ENCODE peak calls at places on chromosome 9, in five cellular contexts. One of them, this sample, is unnamed.

GRCh38 chr9:37309136-37309535 is 113.4 kb upstream of the GRHPR start:
- DNase-seq in EH: peak
- DNase-seq in activated T-cell treated with anti-CD3 and anti-CD28 coated beads for 1 hour: no peak
- DNase-seq in GM19239: no peak
- DNase-seq in endothelial cell: no peak
- DNase-seq in this sample: no peak

GRCh38 chr9:126638571-126639132 is 24.9 kb downstream of the LMX1B start:
- DNase-seq in EH: no peak
- DNase-seq in activated T-cell treated with anti-CD3 and anti-CD28 coated beads for 1 hour: no peak
- DNase-seq in GM19239: no peak
- DNase-seq in endothelial cell: no peak
- DNase-seq in this sample: no peak

GRCh38 chr9:121598167-121599000 is 53.0 kb upstream of the DAB2IP start:
- DNase-seq in EH: peak
- DNase-seq in activated T-cell treated with anti-CD3 and anti-CD28 coated beads for 1 hour: no peak
- DNase-seq in GM19239: no peak
- DNase-seq in endothelial cell: peak
- DNase-seq in this sample: peak

GRCh38 chr9:88952086-88952615 is 39.1 kb upstream of the S1PR3 start:
- DNase-seq in EH: no peak
- DNase-seq in activated T-cell treated with anti-CD3 and anti-CD28 coated beads for 1 hour: no peak
- DNase-seq in GM19239: no peak
- DNase-seq in endothelial cell: no peak
- DNase-seq in this sample: no peak

GRCh38 chr9:93003552-93004407 is 54.7 kb upstream of the SUSD3 start:
- DNase-seq in EH: peak
- DNase-seq in activated T-cell treated with anti-CD3 and anti-CD28 coated beads for 1 hour: peak
- DNase-seq in GM19239: peak
- DNase-seq in endothelial cell: peak
- DNase-seq in this sample: peak

GRCh38 chr9:87862536-87863268 is 20.0 kb upstream of the SPATA31E1 start:
- DNase-seq in EH: peak
- DNase-seq in activated T-cell treated with anti-CD3 and anti-CD28 coated beads for 1 hour: no peak
- DNase-seq in GM19239: no peak
- DNase-seq in endothelial cell: no peak
- DNase-seq in this sample: no peak

GRCh38 chr9:125732562-125732961 is 14.6 kb upstream of the PBX3 start:
- DNase-seq in EH: peak
- DNase-seq in activated T-cell treated with anti-CD3 and anti-CD28 coated beads for 1 hour: no peak
- DNase-seq in GM19239: no peak
- DNase-seq in endothelial cell: peak
- DNase-seq in this sample: no peak

GRCh38 chr9:121269030-121269887 is 1.3 kb downstream of the GSN start:
- DNase-seq in EH: peak
- DNase-seq in activated T-cell treated with anti-CD3 and anti-CD28 coated beads for 1 hour: no peak
- DNase-seq in GM19239: no peak
- DNase-seq in endothelial cell: no peak
- DNase-seq in this sample: no peak

GRCh38 chr9:87701931-87702421 is 23.9 kb upstream of the CTSL start:
- DNase-seq in EH: peak
- DNase-seq in activated T-cell treated with anti-CD3 and anti-CD28 coated beads for 1 hour: no peak
- DNase-seq in GM19239: no peak
- DNase-seq in endothelial cell: no peak
- DNase-seq in this sample: no peak

GRCh38 chr9:23686257-23686656 is 139.8 kb downstream of the ELAVL2 start:
- DNase-seq in EH: no peak
- DNase-seq in activated T-cell treated with anti-CD3 and anti-CD28 coated beads for 1 hour: no peak
- DNase-seq in GM19239: no peak
- DNase-seq in endothelial cell: no peak
- DNase-seq in this sample: no peak

GRCh38 chr9:77507212-77507961 is 140.7 kb downstream of the GNA14 start:
- DNase-seq in EH: peak
- DNase-seq in activated T-cell treated with anti-CD3 and anti-CD28 coated beads for 1 hour: no peak
- DNase-seq in GM19239: no peak
- DNase-seq in endothelial cell: no peak
- DNase-seq in this sample: no peak

This sample was measured in iPS DF 19.7.